ENCODE peak calls at places on chromosomes 2 and 18, in seven cellular contexts. One of them, this sample, is unnamed. For H3K4me1, the result is how much of the 10 kb centered on the place peaks cover.

GRCh38 chr18:22542400-22542835 is 124.7 kb upstream of the CTAGE1 start:
- DNase-seq in DND-41: no peak
- DNase-seq in HCT116: no peak
- DNase-seq in gastrocnemius medialis: peak
- DNase-seq in H1: no peak
- DNase-seq in thyroid gland: peak
- DNase-seq in stomach: no peak
- DNase-seq in this sample: no peak

GRCh38 chr18:42707080-42707479 is 408.4 kb downstream of the RIT2 start:
- DNase-seq in stomach: no peak
- DNase-seq in thyroid gland: no peak
- DNase-seq in HCT116: no peak
- DNase-seq in H1: no peak
- DNase-seq in gastrocnemius medialis: no peak
- DNase-seq in DND-41: peak
- DNase-seq in this sample: no peak

GRCh38 chr18:65409266-65409665 is 341.5 kb upstream of the CDH7 start:
- DNase-seq in HCT116: no peak
- DNase-seq in H1: no peak
- DNase-seq in thyroid gland: no peak
- DNase-seq in DND-41: no peak
- DNase-seq in gastrocnemius medialis: no peak
- DNase-seq in stomach: no peak
- DNase-seq in this sample: no peak

GRCh38 chr18:36419188-36419912 is 121.8 kb downstream of the FHOD3 start:
- DNase-seq in HCT116: no peak
- DNase-seq in H1: no peak
- DNase-seq in gastrocnemius medialis: no peak
- DNase-seq in stomach: no peak
- DNase-seq in thyroid gland: peak
- DNase-seq in DND-41: no peak
- DNase-seq in this sample: no peak

GRCh38 chr18:25225152-25225551 is 126.8 kb downstream of the ZNF521 start:
- DNase-seq in HCT116: no peak
- DNase-seq in gastrocnemius medialis: no peak
- DNase-seq in DND-41: no peak
- DNase-seq in H1: no peak
- DNase-seq in thyroid gland: no peak
- DNase-seq in stomach: no peak
- DNase-seq in this sample: no peak

GRCh38 chr2:158688722-158689121 is 106.4 kb upstream of the DAPL1 start:
- DNase-seq in gastrocnemius medialis: no peak
- DNase-seq in HCT116: no peak
- DNase-seq in DND-41: no peak
- DNase-seq in H1: no peak
- DNase-seq in thyroid gland: no peak
- DNase-seq in stomach: no peak
- DNase-seq in this sample: no peak

GRCh38 chr2:223034241-223034933 is 17.6 kb upstream of the KCNE4 start:
- DNase-seq in DND-41: no peak
- DNase-seq in thyroid gland: no peak
- DNase-seq in gastrocnemius medialis: no peak
- DNase-seq in HCT116: no peak
- DNase-seq in H1: no peak
- DNase-seq in stomach: no peak
- DNase-seq in this sample: no peak

GRCh38 chr2:178397002-178397605 is 53.9 kb downstream of the PRKRA start:
- DNase-seq in HCT116: peak
- DNase-seq in H1: no peak
- DNase-seq in thyroid gland: no peak
- DNase-seq in stomach: no peak
- DNase-seq in DND-41: no peak
- DNase-seq in gastrocnemius medialis: no peak
- DNase-seq in this sample: peak

GRCh38 chr2:190443778-190444481 is 35.8 kb downstream of the MFSD6 start:
- DNase-seq in DND-41: no peak
- DNase-seq in thyroid gland: peak
- DNase-seq in HCT116: no peak
- DNase-seq in stomach: no peak
- DNase-seq in gastrocnemius medialis: no peak
- DNase-seq in H1: no peak
- DNase-seq in this sample: no peak

GRCh38 chr2:101362316-101362715 is 25.0 kb downstream of the CREG2 start:
- DNase-seq in DND-41: no peak
- DNase-seq in HCT116: no peak
- DNase-seq in gastrocnemius medialis: no peak
- DNase-seq in stomach: no peak
- DNase-seq in thyroid gland: no peak
- DNase-seq in H1: no peak
- DNase-seq in this sample: peak

GRCh38 chr2:240921319-240922233 is 15.4 kb downstream of the CROCC2 start:
- DNase-seq in thyroid gland: peak
- DNase-seq in DND-41: no peak
- DNase-seq in stomach: peak
- DNase-seq in HCT116: no peak
- DNase-seq in gastrocnemius medialis: peak
- DNase-seq in H1: peak
- DNase-seq in this sample: no peak

GRCh38 chr18:76472811-76473210 is 22.2 kb downstream of the ZNF516 start:
- DNase-seq in DND-41: no peak
- DNase-seq in gastrocnemius medialis: no peak
- DNase-seq in thyroid gland: no peak
- DNase-seq in HCT116: no peak
- DNase-seq in H1: no peak
- DNase-seq in stomach: no peak
- DNase-seq in this sample: no peak

GRCh38 chr18:74396252-74397204 is 60.6 kb downstream of the DIPK1C start:
- DNase-seq in HCT116: no peak
- DNase-seq in gastrocnemius medialis: no peak
- DNase-seq in DND-41: no peak
- DNase-seq in stomach: no peak
- DNase-seq in H1: no peak
- DNase-seq in thyroid gland: no peak
- DNase-seq in this sample: no peak

GRCh38 chr2:78145395-78145996 is 623.3 kb upstream of the LRRTM4 start:
- DNase-seq in stomach: no peak
- DNase-seq in DND-41: no peak
- DNase-seq in gastrocnemius medialis: no peak
- DNase-seq in thyroid gland: no peak
- DNase-seq in H1: no peak
- DNase-seq in HCT116: no peak
- DNase-seq in this sample: no peak

GRCh38 chr18:59222341-59222740 is 2.4 kb downstream of the GRP start:
- DNase-seq in gastrocnemius medialis: no peak
- DNase-seq in HCT116: no peak
- DNase-seq in DND-41: no peak
- DNase-seq in thyroid gland: no peak
- DNase-seq in H1: no peak
- DNase-seq in stomach: no peak
- DNase-seq in this sample: no peak

GRCh38 chr2:88857951-88858406 is 166.5 kb downstream of the RPIA start:
- DNase-seq in DND-41: no peak
- DNase-seq in thyroid gland: no peak
- DNase-seq in stomach: no peak
- DNase-seq in gastrocnemius medialis: no peak
- DNase-seq in H1: peak
- DNase-seq in HCT116: no peak
- DNase-seq in this sample: no peak

GRCh38 chr2:237603718-237604362 is 13.3 kb upstream of the RAB17 start:
- DNase-seq in stomach: no peak
- DNase-seq in HCT116: no peak
- DNase-seq in H1: no peak
- DNase-seq in gastrocnemius medialis: no peak
- DNase-seq in thyroid gland: peak
- DNase-seq in DND-41: no peak
- DNase-seq in this sample: peak

GRCh38 chr2:263774-264492 is at the start of gene SH3YL1:
- DNase-seq in DND-41: no peak
- DNase-seq in gastrocnemius medialis: no peak
- DNase-seq in thyroid gland: peak
- DNase-seq in HCT116: peak
- DNase-seq in H1: no peak
- DNase-seq in stomach: peak
- DNase-seq in this sample: peak

GRCh38 chr2:73995810-73996209 is 11.1 kb downstream of the TET3 start:
- DNase-seq in HCT116: no peak
- DNase-seq in H1: no peak
- DNase-seq in thyroid gland: no peak
- DNase-seq in DND-41: no peak
- DNase-seq in stomach: no peak
- DNase-seq in gastrocnemius medialis: no peak
- DNase-seq in this sample: no peak

GRCh38 chr2:67565761-67566160 is 168.6 kb downstream of the ETAA1 start:
- DNase-seq in HCT116: no peak
- DNase-seq in gastrocnemius medialis: no peak
- DNase-seq in thyroid gland: no peak
- DNase-seq in H1: no peak
- DNase-seq in stomach: peak
- DNase-seq in DND-41: no peak
- DNase-seq in this sample: no peak
- H3K4me1 ChIP-seq in HCT116: under half
- H3K4me1 ChIP-seq in gastrocnemius medialis: under half
- H3K4me1 ChIP-seq in thyroid gland: under half
- H3K4me1 ChIP-seq in H1: under half
- H3K4me1 ChIP-seq in stomach: under half
- H3K4me1 ChIP-seq in DND-41: under half
- H3K4me1 ChIP-seq in this sample: under half

GRCh38 chr18:73201940-73202339 is 334.2 kb upstream of the NETO1 start:
- DNase-seq in gastrocnemius medialis: no peak
- DNase-seq in stomach: no peak
- DNase-seq in thyroid gland: no peak
- DNase-seq in DND-41: no peak
- DNase-seq in HCT116: no peak
- DNase-seq in H1: no peak
- DNase-seq in this sample: no peak
- H3K4me3 ChIP-seq in gastrocnemius medialis: no peak
- H3K4me3 ChIP-seq in stomach: no peak
- H3K4me3 ChIP-seq in thyroid gland: no peak
- H3K4me3 ChIP-seq in DND-41: no peak
- H3K4me3 ChIP-seq in HCT116: no peak
- H3K4me3 ChIP-seq in H1: no peak
- H3K4me3 ChIP-seq in this sample: no peak

GRCh38 chr2:46315103-46315890 is 18.1 kb downstream of the EPAS1 start:
- DNase-seq in stomach: peak
- DNase-seq in thyroid gland: peak
- DNase-seq in DND-41: no peak
- DNase-seq in HCT116: peak
- DNase-seq in H1: no peak
- DNase-seq in gastrocnemius medialis: peak
- DNase-seq in this sample: no peak
- H3K4me1 ChIP-seq in stomach: half or more
- H3K4me1 ChIP-seq in thyroid gland: under half
- H3K4me1 ChIP-seq in DND-41: under half
- H3K4me1 ChIP-seq in HCT116: under half
- H3K4me1 ChIP-seq in H1: under half
- H3K4me1 ChIP-seq in gastrocnemius medialis: half or more
- H3K4me1 ChIP-seq in this sample: under half

GRCh38 chr2:20013061-20013721 is 723 bp upstream of the MATN3 start:
- DNase-seq in DND-41: no peak
- DNase-seq in H1: peak
- DNase-seq in thyroid gland: no peak
- DNase-seq in HCT116: no peak
- DNase-seq in gastrocnemius medialis: no peak
- DNase-seq in stomach: no peak
- DNase-seq in this sample: no peak
- H3K4me3 ChIP-seq in DND-41: no peak
- H3K4me3 ChIP-seq in H1: peak
- H3K4me3 ChIP-seq in thyroid gland: peak
- H3K4me3 ChIP-seq in HCT116: no peak
- H3K4me3 ChIP-seq in gastrocnemius medialis: peak
- H3K4me3 ChIP-seq in stomach: peak
- H3K4me3 ChIP-seq in this sample: no peak

GRCh38 chr2:24928036-24928435 is 8.0 kb upstream of the ADCY3 start:
- DNase-seq in gastrocnemius medialis: no peak
- DNase-seq in H1: no peak
- DNase-seq in DND-41: no peak
- DNase-seq in stomach: no peak
- DNase-seq in thyroid gland: no peak
- DNase-seq in HCT116: no peak
- DNase-seq in this sample: no peak

GRCh38 chr2:24926602-24927252 is 6.7 kb upstream of the ADCY3 start:
- DNase-seq in HCT116: no peak
- DNase-seq in gastrocnemius medialis: peak
- DNase-seq in thyroid gland: peak
- DNase-seq in H1: peak
- DNase-seq in stomach: peak
- DNase-seq in DND-41: no peak
- DNase-seq in this sample: no peak

GRCh38 chr2:24926220-24926601 is 6.2 kb upstream of the ADCY3 start:
- DNase-seq in DND-41: no peak
- DNase-seq in HCT116: no peak
- DNase-seq in gastrocnemius medialis: no peak
- DNase-seq in H1: no peak
- DNase-seq in thyroid gland: no peak
- DNase-seq in stomach: no peak
- DNase-seq in this sample: no peak

GRCh38 chr2:24930768-24931167 is 10.7 kb upstream of the ADCY3 start:
- DNase-seq in gastrocnemius medialis: no peak
- DNase-seq in stomach: peak
- DNase-seq in H1: no peak
- DNase-seq in HCT116: no peak
- DNase-seq in thyroid gland: no peak
- DNase-seq in DND-41: no peak
- DNase-seq in this sample: no peak

GRCh38 chr2:24929230-24929629 is 9.2 kb upstream of the ADCY3 start:
- DNase-seq in DND-41: no peak
- DNase-seq in stomach: peak
- DNase-seq in thyroid gland: no peak
- DNase-seq in HCT116: no peak
- DNase-seq in gastrocnemius medialis: no peak
- DNase-seq in H1: no peak
- DNase-seq in this sample: no peak
- H3K4me1 ChIP-seq in DND-41: under half
- H3K4me1 ChIP-seq in stomach: under half
- H3K4me1 ChIP-seq in thyroid gland: under half
- H3K4me1 ChIP-seq in HCT116: under half
- H3K4me1 ChIP-seq in gastrocnemius medialis: under half
- H3K4me1 ChIP-seq in H1: under half
- H3K4me1 ChIP-seq in this sample: under half

GRCh38 chr2:84971799-84972790 is 1.1 kb downstream of the KCMF1 start:
- DNase-seq in thyroid gland: peak
- DNase-seq in gastrocnemius medialis: peak
- DNase-seq in DND-41: peak
- DNase-seq in HCT116: no peak
- DNase-seq in H1: peak
- DNase-seq in stomach: peak
- DNase-seq in this sample: peak
- H3K4me3 ChIP-seq in thyroid gland: peak
- H3K4me3 ChIP-seq in gastrocnemius medialis: peak
- H3K4me3 ChIP-seq in DND-41: peak
- H3K4me3 ChIP-seq in HCT116: peak
- H3K4me3 ChIP-seq in H1: peak
- H3K4me3 ChIP-seq in stomach: peak
- H3K4me3 ChIP-seq in this sample: peak

GRCh38 chr18:62796216-62796621 is 80.9 kb downstream of the PHLPP1 start:
- DNase-seq in stomach: no peak
- DNase-seq in thyroid gland: no peak
- DNase-seq in gastrocnemius medialis: no peak
- DNase-seq in HCT116: no peak
- DNase-seq in H1: no peak
- DNase-seq in DND-41: no peak
- DNase-seq in this sample: no peak
- H3K4me1 ChIP-seq in stomach: under half
- H3K4me1 ChIP-seq in thyroid gland: under half
- H3K4me1 ChIP-seq in gastrocnemius medialis: under half
- H3K4me1 ChIP-seq in HCT116: under half
- H3K4me1 ChIP-seq in H1: under half
- H3K4me1 ChIP-seq in DND-41: under half
- H3K4me1 ChIP-seq in this sample: under half

This sample was measured in CD8-positive, alpha-beta memory T cell.